ENCODE peak calls at places on chromosomes 11 and 22, in four cellular contexts. K is activated B cell treated with CpG ODN at 0.5 μM for 24 hours, H is IMR-90, Y is GM12864. O is an unnamed sample.
A peak's percentile ranks its signal among the peaks of the same experiment; 100 is the strongest.

GRCh38 chr11:18699848-18700261 is 1.3 kb downstream of the TMEM86A start:
- DNase-seq in K (no peak), H (no peak), Y (no peak), O (no peak)

GRCh38 chr11:118304227-118304808 is at the start of gene CD3E:
- DNase-seq in K (no peak), H (no peak), Y (no peak), O (no peak)

GRCh38 chr22:36770116-36770945 is 5.6 kb downstream of the IFT27 start:
- DNase-seq in K (no peak), H (no peak), Y (no peak), O (no peak)

GRCh38 chr11:3002346-3002745 is 10.2 kb upstream of the NAP1L4 start:
- DNase-seq in K (no peak), H (no peak), Y (no peak), O (no peak)

GRCh38 chr11:96044311-96044710 is 120.4 kb upstream of the MTMR2 start:
- DNase-seq in K (no peak), H (no peak), Y (no peak), O (no peak)

GRCh38 chr11:62974848-62975522 is 9.8 kb downstream of the SLC22A6 start:
- DNase-seq in K (no peak), H (no peak), Y (no peak), O (no peak)

GRCh38 chr11:134659882-134660281 is 247.8 kb upstream of the B3GAT1 start:
- DNase-seq in K (no peak), H (no peak), Y (no peak), O (no peak)

GRCh38 chr11:124174001-124174400 is 9.1 kb upstream of the OR10D3 start:
- DNase-seq in K (no peak), H (peak; percentile 64), Y (no peak), O (no peak)

GRCh38 chr11:1341928-1342524 is 32.6 kb upstream of the TOLLIP start:
- DNase-seq in K (no peak), H (peak; percentile 64), Y (no peak), O (no peak)

GRCh38 chr22:36816338-36816634 is 549 bp downstream of the PVALB start:
- DNase-seq in K (no peak), H (no peak), Y (no peak), O (no peak)

GRCh38 chr11:119471329-119471728 is 48.4 kb upstream of the THY1 start:
- DNase-seq in K (no peak), H (no peak), Y (no peak), O (no peak)

GRCh38 chr11:121439337-121439736 is 12.8 kb upstream of the SORL1 start:
- DNase-seq in K (no peak), H (no peak), Y (no peak), O (no peak)

GRCh38 chr11:103284260-103284659 is 175.0 kb downstream of the DYNC2H1 start:
- DNase-seq in K (no peak), H (no peak), Y (no peak), O (no peak)

GRCh38 chr11:72321381-72321996 is 77.5 kb upstream of the PHOX2A start:
- DNase-seq in K (no peak), H (peak; percentile 81), Y (no peak), O (no peak)

GRCh38 chr11:44464741-44465140 is 100.7 kb upstream of the CD82 start:
- DNase-seq in K (no peak), H (no peak), Y (no peak), O (no peak)

GRCh38 chr22:47328550-47329243 is 566.2 kb downstream of the TBC1D22A start:
- DNase-seq in K (no peak), H (peak; percentile 96), Y (no peak), O (no peak)

GRCh38 chr11:29184939-29185890 is 831.6 kb downstream of the KCNA4 start:
- DNase-seq in K (no peak), H (peak; percentile 98), Y (no peak), O (no peak)

GRCh38 chr11:45097721-45098493 is 48.5 kb upstream of the PRDM11 start:
- DNase-seq in K (no peak), H (peak; percentile 56), Y (no peak), O (peak; percentile 83)

GRCh38 chr22:23220485-23221350 is 40.4 kb downstream of the BCR start:
- DNase-seq in K (peak; percentile 39), H (peak; percentile 53), Y (peak; percentile 33), O (no peak)

GRCh38 chr11:45368697-45369096 is 82.6 kb upstream of the SYT13 start:
- DNase-seq in K (no peak), H (no peak), Y (no peak), O (no peak)

GRCh38 chr22:47126344-47126811 is 363.9 kb downstream of the TBC1D22A start:
- DNase-seq in K (no peak), H (no peak), Y (no peak), O (no peak)

GRCh38 chr11:94193288-94193687 is 64.6 kb downstream of the PANX1 start:
- DNase-seq in K (no peak), H (peak; percentile 96), Y (no peak), O (no peak)

GRCh38 chr22:46053563-46054090 is 76.7 kb upstream of the WNT7B start:
- DNase-seq in K (peak; percentile 71), H (peak; percentile 38), Y (no peak), O (no peak)

GRCh38 chr22:46145361-46145851 is 4.9 kb upstream of the PPARA start:
- DNase-seq in K (no peak), H (no peak), Y (no peak), O (no peak)

GRCh38 chr11:96234866-96235441 is 108.0 kb downstream of the MAML2 start:
- DNase-seq in K (no peak), H (no peak), Y (no peak), O (no peak)

GRCh38 chr22:35319244-35319985 is 19.7 kb downstream of the TOM1 start:
- DNase-seq in K (no peak), H (no peak), Y (no peak), O (no peak)

GRCh38 chr11:14105446-14105845 is 142.9 kb downstream of the SPON1 start:
- DNase-seq in K (no peak), H (no peak), Y (no peak), O (no peak)

GRCh38 chr22:43860831-43861230 is 1.5 kb downstream of the SULT4A1 start:
- DNase-seq in K (no peak), H (no peak), Y (no peak), O (no peak)

GRCh38 chr11:68651985-68652682 is 32.2 kb upstream of the GAL start:
- DNase-seq in K (no peak), H (no peak), Y (no peak), O (no peak)
- TF ChIP-seq CTCF in K (no peak), H (no peak), Y (no peak), O (no peak)

GRCh38 chr22:27150530-27150909 is 493.1 kb downstream of the MIAT start:
- DNase-seq in K (no peak), H (no peak), Y (no peak), O (no peak)

GRCh38 chr22:27149886-27150529 is 492.6 kb downstream of the MIAT start:
- DNase-seq in K (no peak), H (peak; percentile 37), Y (no peak), O (no peak)

GRCh38 chr22:27152033-27152432 is 494.6 kb downstream of the MIAT start:
- DNase-seq in K (no peak), H (no peak), Y (no peak), O (no peak)

GRCh38 chr22:27152883-27153282 is 495.5 kb downstream of the MIAT start:
- DNase-seq in K (no peak), H (no peak), Y (no peak), O (no peak)

GRCh38 chr22:27151407-27151806 is 494.0 kb downstream of the MIAT start:
- DNase-seq in K (no peak), H (no peak), Y (no peak), O (no peak)
- TF ChIP-seq CTCF in K (no peak), H (no peak), Y (no peak), O (no peak)

DNA sequence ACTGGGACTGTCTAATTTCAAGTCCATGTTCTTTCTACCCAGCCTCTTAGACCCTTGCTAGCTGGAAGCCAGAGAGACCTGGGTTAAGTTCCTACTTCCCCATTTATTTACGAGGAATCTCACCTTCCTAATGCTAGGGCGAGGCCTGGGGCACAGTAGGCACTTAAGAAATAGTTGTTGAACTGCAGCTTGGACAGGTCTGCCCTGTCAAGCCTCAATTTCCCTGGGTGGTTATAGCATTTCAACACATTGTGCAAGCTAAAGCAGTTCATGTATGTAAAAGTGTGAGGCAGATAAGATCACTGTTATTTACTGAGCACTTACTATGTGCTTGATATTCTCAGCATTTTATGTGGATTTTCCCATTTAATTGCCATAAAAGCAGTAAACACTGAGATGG is 12.1 kb downstream of the NAV2 start:
- DNase-seq in K (no peak), H (no peak), Y (no peak), O (no peak)
- TF ChIP-seq CTCF in K (no peak), H (no peak), Y (no peak), O (no peak)

GRCh38 chr11:75145972-75146519 is 4.9 kb upstream of the SLCO2B1 start:
- DNase-seq in K (no peak), H (no peak), Y (no peak), O (no peak)
- TF ChIP-seq CTCF in K (no peak), H (no peak), Y (no peak), O (no peak)

GRCh38 chr11:125935056-125935455 is 10.8 kb upstream of the VSIG10L2 start:
- DNase-seq in K (no peak), H (no peak), Y (no peak), O (no peak)
- TF ChIP-seq CTCF in K (no peak), H (no peak), Y (no peak), O (no peak)

GRCh38 chr22:30220338-30221009 is 26.1 kb downstream of the LIF start:
- DNase-seq in K (no peak), H (no peak), Y (no peak), O (no peak)

GRCh38 chr22:30217698-30218565 is 28.6 kb downstream of the LIF start:
- DNase-seq in K (no peak), H (no peak), Y (no peak), O (no peak)

GRCh38 chr22:30219668-30220278 is 26.8 kb downstream of the LIF start:
- DNase-seq in K (no peak), H (no peak), Y (no peak), O (no peak)

GRCh38 chr22:30221121-30221992 is 25.2 kb downstream of the LIF start:
- DNase-seq in K (no peak), H (no peak), Y (peak; percentile 22), O (no peak)

DNA sequence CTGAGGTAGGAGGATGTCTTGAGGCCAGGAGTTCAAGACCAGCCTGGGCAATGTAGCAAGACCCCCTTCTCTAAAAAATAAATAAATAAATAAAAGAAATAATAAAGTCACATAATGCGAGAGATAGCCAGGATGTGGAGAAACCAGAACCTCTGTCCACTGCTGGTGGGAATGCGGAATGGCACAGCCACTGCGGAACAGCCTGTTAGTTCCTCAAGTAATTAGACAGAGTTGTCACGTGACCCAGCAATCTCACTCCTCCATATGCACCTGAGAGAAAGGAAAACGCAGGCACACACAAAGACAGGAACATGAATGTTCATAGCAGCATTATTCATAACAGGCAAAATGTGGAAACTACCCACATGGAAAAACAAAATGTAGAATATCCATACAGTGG is 27.5 kb downstream of the LIF start:
- DNase-seq in K (no peak), H (no peak), Y (no peak), O (no peak)
- TF ChIP-seq CTCF in K (no peak), H (peak; percentile 24), Y (no peak), O (peak; percentile 38)

DNA sequence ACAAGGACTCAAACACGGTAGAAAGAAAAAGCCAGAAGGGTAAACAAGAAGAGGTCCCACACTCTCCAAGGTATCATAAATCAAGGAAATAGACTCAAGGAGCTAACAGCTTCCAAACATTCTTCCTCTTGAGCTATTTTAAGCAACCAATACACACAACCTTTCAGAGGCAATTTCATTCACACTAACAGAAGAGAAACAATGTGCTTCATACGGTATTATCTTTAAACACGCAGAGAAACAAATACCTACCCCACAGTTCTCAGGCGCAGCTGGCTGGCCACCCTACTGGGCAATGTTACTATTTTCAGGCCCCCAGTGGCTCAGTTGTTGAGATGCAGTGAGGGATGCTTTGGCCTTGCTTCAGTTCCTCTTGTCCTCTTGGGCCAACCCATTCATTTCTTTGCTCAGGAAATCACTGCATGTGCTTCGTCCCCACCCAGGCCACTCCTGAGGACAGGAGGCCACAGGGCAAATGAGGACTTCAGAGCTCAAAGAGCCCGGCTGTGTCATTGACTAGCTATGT is 15.7 kb downstream of the ABTB2 start:
- DNase-seq in K (no peak), H (peak; percentile 38), Y (no peak), O (no peak)
- TF ChIP-seq CTCF in K (no peak), H (no peak), Y (no peak), O (no peak)